ENCODE peak calls at places on chromosome 4, in eight cellular contexts. F is upper lobe of right lung, C is HAP-1, Y is A673, A is adipocyte, V is fibroblast of lung, I is mucosa of descending colon, L is left lung. W is an unnamed sample.
A peak's percentile ranks its signal among the peaks of the same experiment; 100 is the strongest.

GRCh38 chr4:26342328-26343040 is 21.7 kb downstream of the RBPJ start:
- DNase-seq in I (no peak), V (peak; percentile 89), F (no peak), C (peak; percentile 7), Y (peak; percentile 20), L (no peak), A (peak; percentile 71), W (no peak)

GRCh38 chr4:93764647-93765246 is 63.8 kb upstream of the ATOH1 start:
- DNase-seq in L (no peak), I (peak; percentile 59), F (no peak), A (peak; percentile 83), V (peak; percentile 72), Y (peak; percentile 44), C (peak; percentile 67), W (no peak)

GRCh38 chr4:176261481-176261880 is 7.5 kb downstream of the ASB5 start:
- DNase-seq in L (no peak), V (peak; percentile 95), F (no peak), C (no peak), I (no peak), Y (no peak), A (peak; percentile 50), W (no peak)

GRCh38 chr4:113435893-113436292 is 325.6 kb downstream of the CAMK2D start:
- DNase-seq in V (peak; percentile 83), A (peak; percentile 78), F (no peak), I (peak; percentile 16), L (no peak), C (no peak), Y (peak; percentile 93), W (no peak)

GRCh38 chr4:173506780-173507211 is 23.2 kb downstream of the HAND2 start:
- DNase-seq in L (no peak), A (no peak), Y (no peak), I (no peak), V (no peak), C (no peak), F (no peak), W (no peak)

GRCh38 chr4:106647451-106647850 is 278.9 kb upstream of the GIMD1 start:
- DNase-seq in C (no peak), F (no peak), V (no peak), A (no peak), Y (no peak), I (no peak), L (no peak), W (no peak)

GRCh38 chr4:89110541-89110985 is 770 bp upstream of the TIGD2 start:
- DNase-seq in I (peak; percentile 32), A (no peak), L (no peak), V (no peak), F (no peak), Y (no peak), C (no peak), W (peak; percentile 58)

GRCh38 chr4:96354036-96354712 is 514.3 kb downstream of the PDHA2 start:
- DNase-seq in I (peak; percentile 4), L (no peak), V (peak; percentile 7), A (peak; percentile 17), C (no peak), Y (no peak), F (no peak), W (no peak)

GRCh38 chr4:169724251-169724650 is 33.5 kb downstream of the HPF1 start:
- DNase-seq in I (no peak), C (no peak), L (no peak), F (no peak), A (peak; percentile 54), V (peak; percentile 11), Y (no peak), W (no peak)

GRCh38 chr4:92210906-92211305 is 92.9 kb upstream of the GRID2 start:
- DNase-seq in Y (no peak), F (no peak), C (no peak), V (no peak), L (no peak), I (no peak), A (no peak), W (no peak)

GRCh38 chr4:87144346-87144745 is 76.1 kb downstream of the KLHL8 start:
- DNase-seq in F (no peak), C (no peak), Y (no peak), L (no peak), A (no peak), V (no peak), I (no peak), W (no peak)

GRCh38 chr4:6198768-6199343 is 1.5 kb downstream of the JAKMIP1 start:
- DNase-seq in V (peak; percentile 5), I (no peak), F (no peak), C (no peak), Y (no peak), L (no peak), A (no peak), W (no peak)

GRCh38 chr4:104901438-104901837 is 245.2 kb upstream of the TET2 start:
- DNase-seq in V (peak; percentile 23), Y (no peak), L (no peak), A (no peak), F (no peak), I (no peak), C (no peak), W (no peak)

GRCh38 chr4:145278341-145279121 is 98.1 kb upstream of the OTUD4 start:
- DNase-seq in A (peak; percentile 18), F (no peak), L (no peak), C (no peak), V (peak; percentile 67), I (no peak), Y (no peak), W (no peak)

GRCh38 chr4:174713181-174713580 is 115.9 kb downstream of the GLRA3 start:
- DNase-seq in F (no peak), C (peak; percentile 68), Y (no peak), V (no peak), L (no peak), A (peak; percentile 58), I (no peak), W (no peak)

GRCh38 chr4:84957509-84958420 is 8.7 kb downstream of the WDFY3 start:
- DNase-seq in F (no peak), C (no peak), I (no peak), A (no peak), V (no peak), L (no peak), Y (no peak), W (no peak)

GRCh38 chr4:145216532-145216931 is 36.1 kb upstream of the OTUD4 start:
- DNase-seq in F (no peak), V (peak; percentile 65), C (no peak), A (peak; percentile 73), Y (peak; percentile 37), L (no peak), I (no peak), W (no peak)

GRCh38 chr4:61350932-61351331 is 150.8 kb downstream of the ADGRL3 start:
- DNase-seq in C (no peak), A (no peak), F (no peak), Y (no peak), L (no peak), V (no peak), I (no peak), W (no peak)

GRCh38 chr4:47570816-47571215 is 85.7 kb downstream of the ATP10D start:
- DNase-seq in I (no peak), C (no peak), A (no peak), F (no peak), Y (no peak), V (no peak), L (no peak), W (no peak)
- H3K36me3 ChIP-seq in I (no peaks in the 10 kb centered on the region), C (peaks cover 78% of the 10 kb centered on the region), A (peaks cover 38% of the 10 kb centered on the region), F (peaks cover 26% of the 10 kb centered on the region), Y (no peaks in the 10 kb centered on the region), V (peaks cover 6% of the 10 kb centered on the region), L (no peaks in the 10 kb centered on the region), W (no peaks in the 10 kb centered on the region)

DNA sequence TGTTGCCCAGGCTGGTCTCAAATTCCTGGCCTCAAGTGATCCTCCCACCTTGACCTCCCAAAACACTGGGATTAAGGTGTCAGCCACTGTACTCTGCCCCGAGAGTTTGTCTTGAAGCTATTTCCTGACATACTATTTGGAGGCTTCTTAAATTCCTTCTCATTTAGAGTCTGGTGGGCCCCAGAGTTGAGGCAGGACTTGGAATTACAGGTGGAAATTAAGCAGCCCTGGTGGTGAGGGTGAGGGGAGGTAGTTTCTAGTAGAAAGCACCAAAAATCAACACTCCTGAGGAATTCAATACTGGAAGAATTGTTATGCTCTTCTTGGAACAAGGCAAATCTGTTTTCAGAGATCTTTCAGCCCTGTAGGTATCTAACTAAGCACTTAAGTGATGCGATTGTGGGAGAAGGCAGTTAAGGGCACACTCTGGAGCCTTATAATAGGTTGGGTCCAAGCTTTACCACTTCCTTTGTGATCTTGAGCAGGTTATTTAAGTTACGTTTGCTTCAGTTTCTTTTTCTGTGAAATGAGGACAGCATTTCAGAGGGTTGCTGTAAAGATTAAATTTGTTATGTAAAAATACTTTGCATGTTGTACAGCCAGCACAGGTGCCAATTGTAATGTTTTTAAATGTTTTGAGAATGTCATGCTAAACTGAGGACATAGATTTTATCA is 200.7 kb downstream of the SOWAHB start:
- DNase-seq in C (no peak), Y (no peak), V (no peak), F (no peak), I (no peak), L (no peak), A (no peak), W (no peak)
- H3K4me1 ChIP-seq in C (peaks cover 41% of the 10 kb centered on the region), Y (no peaks in the 10 kb centered on the region), V (peaks cover 6% of the 10 kb centered on the region), F (no peaks in the 10 kb centered on the region), I (peaks cover 12% of the 10 kb centered on the region), L (no peaks in the 10 kb centered on the region), A (no peaks in the 10 kb centered on the region), W (no peaks in the 10 kb centered on the region)

DNA sequence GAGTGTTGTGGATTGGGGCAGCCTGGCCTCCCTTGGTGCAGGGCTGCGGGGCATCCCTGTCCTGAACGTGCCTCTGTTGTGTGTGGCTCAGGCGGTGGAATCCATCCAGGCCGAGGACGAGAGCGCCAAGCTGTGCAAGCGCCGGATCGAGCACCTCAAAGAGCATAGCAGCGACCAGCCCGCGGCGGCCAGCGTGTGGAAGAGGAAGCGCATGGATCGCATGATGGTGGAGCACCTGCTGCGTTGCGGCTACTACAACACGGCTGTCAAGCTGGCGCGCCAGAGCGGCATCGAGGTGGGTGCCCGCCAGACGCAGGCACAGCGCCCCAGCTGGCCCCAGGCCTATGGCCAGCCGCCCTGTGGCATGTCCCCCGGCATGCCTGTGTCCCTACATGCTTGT is 25.6 kb downstream of the MAEA start:
- DNase-seq in L (no peak), A (no peak), V (no peak), Y (no peak), F (no peak), I (no peak), C (no peak), W (peak; percentile 14)
- H3K36me3 ChIP-seq in L (no peaks in the 10 kb centered on the region), A (peaks cover 59% of the 10 kb centered on the region), V (peaks cover 22% of the 10 kb centered on the region), Y (peaks cover 45% of the 10 kb centered on the region), F (peaks cover 64% of the 10 kb centered on the region), I (peaks cover 12% of the 10 kb centered on the region), C (peaks cover 61% of the 10 kb centered on the region), W (peaks cover 18% of the 10 kb centered on the region)

DNA sequence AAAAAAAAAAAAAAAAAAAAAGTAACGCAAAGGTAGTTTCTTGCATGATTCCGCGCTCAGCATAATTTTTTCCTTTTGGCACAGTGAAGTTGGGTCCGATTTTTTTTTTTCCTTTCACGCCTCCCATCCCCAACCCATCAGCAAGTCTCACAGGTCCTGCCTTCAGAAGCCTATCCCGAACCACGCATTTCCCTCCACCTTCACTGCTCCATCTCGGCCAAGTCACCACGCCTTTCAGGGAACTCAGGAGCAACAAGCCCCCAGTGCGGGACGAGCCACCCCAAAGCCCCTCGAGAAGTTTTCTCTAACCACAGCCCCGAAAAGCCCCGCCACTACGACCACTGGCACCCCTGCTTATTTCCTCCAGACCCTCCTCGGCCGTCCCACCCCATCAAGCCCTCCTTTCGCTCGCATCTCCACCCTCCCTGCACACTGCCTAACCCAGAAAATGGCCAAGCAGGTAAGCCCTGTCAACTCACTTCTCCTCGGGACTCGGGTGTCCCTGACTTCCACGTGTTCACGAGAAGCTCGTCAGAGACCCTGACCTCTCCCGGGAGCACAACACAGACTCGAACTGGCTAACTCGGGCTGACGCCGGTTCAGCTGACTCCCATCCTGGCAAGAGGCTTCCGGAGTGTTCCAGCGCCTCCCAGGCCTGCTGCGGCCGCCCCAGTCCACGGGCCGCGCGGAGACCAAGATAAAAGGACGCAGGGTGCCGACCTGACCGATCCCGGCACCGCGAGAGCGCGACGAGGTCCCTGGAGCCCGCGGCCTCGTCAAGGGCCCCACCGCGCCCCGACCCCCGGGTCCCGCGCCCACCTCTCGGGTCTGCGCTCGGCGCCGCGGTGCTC is 839 bp downstream of the SLBP start:
- DNase-seq in F (peak; percentile 76), A (peak; percentile 74), Y (peak; percentile 42), V (peak; percentile 55), L (peak; percentile 83), I (peak; percentile 72), C (no peak), W (peak; percentile 51)
- H3K4me1 ChIP-seq in F (peaks cover 42% of the 10 kb centered on the region), A (peaks cover 22% of the 10 kb centered on the region), Y (peaks cover 24% of the 10 kb centered on the region), V (peaks cover 2% of the 10 kb centered on the region), L (peaks cover 12% of the 10 kb centered on the region), I (peaks cover 33% of the 10 kb centered on the region), C (peaks cover 30% of the 10 kb centered on the region), W (peaks cover 20% of the 10 kb centered on the region)

W was measured in pancreas.